ENCODE peak calls at places on chromosomes 13 and 19, in six cellular contexts. R is MG63, M is cardiac muscle cell, H is neural progenitor cell, G is hepatocyte, B is BJ. J is an unnamed sample.
A peak's percentile ranks its signal among the peaks of the same experiment; 100 is the strongest.

GRCh38 chr19:16168465-16169081 is 4.8 kb downstream of the CIB3 start:
- DNase-seq in H (no peak), R (no peak), B (no peak), M (peak; percentile 53), G (no peak), J (peak; percentile 60)

GRCh38 chr19:29708553-29709439 is 6.3 kb downstream of the C19orf12 start:
- DNase-seq in G (peak; percentile 66), R (no peak), B (no peak), H (no peak), M (peak; percentile 50), J (peak; percentile 59)

GRCh38 chr19:16285769-16286564 is 38.7 kb upstream of the KLF2 start:
- DNase-seq in R (no peak), G (no peak), H (peak; percentile 55), M (peak; percentile 10), B (no peak), J (no peak)

GRCh38 chr19:58560007-58560887 is 1.8 kb upstream of the UBE2M start:
- DNase-seq in H (no peak), R (no peak), B (no peak), G (peak; percentile 10), M (no peak), J (no peak)

GRCh38 chr13:33519561-33520479 is 234.3 kb upstream of the STARD13 start:
- DNase-seq in B (peak; percentile 87), M (peak; percentile 84), G (no peak), R (peak; percentile 84), H (no peak), J (peak; percentile 87)

GRCh38 chr13:52599853-52600603 is 42.2 kb upstream of the HNRNPA1L2 start:
- DNase-seq in R (no peak), M (peak; percentile 53), G (peak; percentile 57), B (no peak), H (peak; percentile 71), J (peak; percentile 10)

GRCh38 chr13:46377554-46377953 is 9.5 kb downstream of the RUBCNL start:
- DNase-seq in H (no peak), G (no peak), R (no peak), B (no peak), M (no peak), J (no peak)

GRCh38 chr19:17125052-17125727 is 49.6 kb downstream of the MYO9B start:
- DNase-seq in G (no peak), M (peak; percentile 62), H (no peak), B (no peak), R (no peak), J (no peak)

GRCh38 chr13:27915301-27916207 is 4.2 kb upstream of the PDX1 start:
- DNase-seq in B (no peak), R (no peak), H (no peak), M (no peak), G (no peak), J (no peak)

GRCh38 chr19:33686687-33687541 is 65.2 kb downstream of the CHST8 start:
- DNase-seq in R (no peak), G (no peak), B (no peak), M (no peak), H (no peak), J (no peak)

GRCh38 chr13:111095031-111095840 is 19.9 kb upstream of the ARHGEF7 start:
- DNase-seq in H (no peak), R (no peak), G (no peak), M (no peak), B (no peak), J (no peak)

GRCh38 chr19:33678796-33679195 is 57.0 kb downstream of the CHST8 start:
- DNase-seq in R (no peak), B (no peak), H (no peak), M (no peak), G (no peak), J (no peak)

GRCh38 chr19:42229855-42230331 is 9.8 kb downstream of the ZNF526 start:
- DNase-seq in M (no peak), H (no peak), G (no peak), B (no peak), R (no peak), J (no peak)

DNA sequence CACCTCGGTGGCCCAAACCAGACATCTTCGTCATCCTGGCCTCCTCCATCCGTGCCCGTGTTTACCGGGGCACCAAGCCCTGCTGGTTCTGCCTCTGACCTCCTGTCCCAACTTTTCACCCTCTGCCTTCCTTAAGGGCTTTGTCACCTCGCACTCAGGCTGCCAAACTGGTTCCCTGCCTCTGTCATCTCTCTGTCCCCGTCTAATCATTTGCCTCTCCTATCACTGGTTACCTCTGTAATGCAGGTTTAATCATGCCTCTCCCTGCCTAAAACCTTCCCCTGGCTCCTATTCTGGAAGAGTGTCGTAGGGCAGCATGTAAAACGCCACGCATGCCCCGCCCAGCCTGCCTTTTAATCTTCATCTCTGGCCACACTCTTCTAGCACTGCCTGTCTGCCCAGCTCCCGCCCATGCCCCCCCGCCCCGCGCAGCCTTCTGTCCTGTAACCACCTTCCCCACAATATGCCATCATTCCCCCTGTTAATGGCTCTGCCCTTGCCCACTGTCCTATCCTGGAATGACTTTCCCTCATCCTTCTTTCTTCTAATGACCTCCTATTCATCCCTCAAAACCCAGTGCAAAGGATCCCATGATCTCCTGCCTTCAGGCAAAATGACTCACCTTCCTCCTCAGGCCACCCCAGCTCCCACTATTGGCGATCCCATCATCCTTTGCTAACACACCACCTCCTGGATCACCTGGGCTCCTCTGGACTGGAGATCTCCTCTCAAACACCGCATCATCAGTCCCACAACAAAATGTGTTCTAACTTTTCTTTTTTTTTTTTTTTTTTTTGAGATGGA is 66.7 kb downstream of the PEX11G start:
- DNase-seq in G (no peak), H (no peak), B (no peak), M (no peak), R (no peak), J (no peak)
- H3K4me3 ChIP-seq in G (no peak overlapping the region), H (no peak overlapping the region), B (no peak overlapping the region), M (no peak overlapping the region), R (no peak overlapping the region), J (no peak overlapping the region)

GRCh38 chr13:99417821-99418662 is 83.2 kb upstream of the TM9SF2 start:
- DNase-seq in G (no peak), R (no peak), H (no peak), B (no peak), M (no peak), J (no peak)
- H3K4me3 ChIP-seq in G (no peak overlapping the region), R (no peak overlapping the region), H (no peak overlapping the region), B (no peak overlapping the region), M (no peak overlapping the region), J (no peak overlapping the region)

DNA sequence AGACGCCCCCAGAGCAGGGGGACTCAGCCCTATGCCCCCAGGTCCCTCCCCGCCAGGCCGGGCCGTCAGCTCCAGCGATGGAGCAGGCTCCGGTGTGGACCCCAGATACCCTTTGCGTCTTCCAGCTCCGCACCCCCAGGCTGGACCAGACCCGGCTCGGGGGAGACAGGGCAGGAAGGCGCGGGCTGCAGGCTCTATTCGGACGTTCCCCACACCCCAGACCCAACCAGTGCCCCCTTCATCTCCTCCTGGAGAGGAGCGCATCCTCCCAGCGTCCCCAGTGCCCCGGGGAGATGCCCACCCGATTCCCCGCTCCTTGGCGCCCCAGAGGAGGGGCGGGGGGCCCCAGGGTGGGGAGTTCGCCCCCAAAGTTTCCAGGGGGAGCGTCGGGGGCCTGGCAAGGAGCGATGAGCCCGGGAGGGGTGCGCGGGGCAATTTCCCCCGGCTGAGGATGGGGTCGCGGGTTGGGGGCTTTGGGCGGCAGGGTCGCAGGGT is 389 bp downstream of the LINGO3 start:
- DNase-seq in R (no peak), M (no peak), H (no peak), B (no peak), G (no peak), J (no peak)
- H3K4me3 ChIP-seq in R (no peak overlapping the region), M (peak overlapping the region; percentile 17), H (peak overlapping the region; percentile 45), B (no peak overlapping the region), G (no peak overlapping the region), J (no peak overlapping the region)

GRCh38 chr13:76882431-76882830 is 3.8 kb downstream of the KCTD12 start:
- DNase-seq in H (no peak), G (no peak), M (peak; percentile 76), R (no peak), B (no peak), J (peak; percentile 77)
- H3K4me3 ChIP-seq in H (no peak overlapping the region), G (peak overlapping the region; percentile 95), M (peak overlapping the region; percentile 94), R (peak overlapping the region; percentile 74), B (no peak overlapping the region), J (peak overlapping the region; percentile 7)

GRCh38 chr19:4582980-4583842 is 23.7 kb upstream of the SEMA6B start:
- DNase-seq in G (no peak), H (no peak), M (no peak), B (no peak), R (no peak), J (no peak)

GRCh38 chr19:4581381-4582111 is 22.1 kb upstream of the SEMA6B start:
- DNase-seq in M (peak; percentile 58), G (no peak), B (no peak), R (no peak), H (peak; percentile 85), J (peak; percentile 67)

GRCh38 chr19:4580021-4580901 is 20.8 kb upstream of the SEMA6B start:
- DNase-seq in G (peak; percentile 11), B (no peak), R (no peak), M (no peak), H (peak; percentile 78), J (no peak)

GRCh38 chr19:4580961-4581380 is 21.5 kb upstream of the SEMA6B start:
- DNase-seq in M (no peak), B (no peak), H (no peak), R (no peak), G (no peak), J (no peak)

GRCh38 chr19:4582112-4582553 is 22.6 kb upstream of the SEMA6B start:
- DNase-seq in B (no peak), R (no peak), G (no peak), M (no peak), H (no peak), J (no peak)
- H3K4me3 ChIP-seq in B (no peak overlapping the region), R (no peak overlapping the region), G (no peak overlapping the region), M (no peak overlapping the region), H (peak overlapping the region; percentile 87), J (no peak overlapping the region)